ENCODE peak calls at places on chromosome 11, in seven cellular contexts. Z is right lobe of liver, D is HCT116, S is spleen, A is H1, F is A549, I is IMR-90. Q is an unnamed sample.
A peak's percentile ranks its signal among the peaks of the same experiment; 100 is the strongest.

GRCh38 chr11:95256204-95256819 is 25.3 kb upstream of the SESN3 start:
- DNase-seq in I (peak; percentile 3), D (no peak), Z (no peak), F (no peak), A (no peak), S (no peak), Q (no peak)

GRCh38 chr11:105227363-105227762 is 87.8 kb upstream of the CARD18 start:
- DNase-seq in S (no peak), Z (no peak), I (no peak), F (no peak), D (no peak), A (no peak), Q (no peak)

GRCh38 chr11:63837027-63837688 is 1.8 kb upstream of the MARK2 start:
- DNase-seq in A (no peak), D (peak; percentile 68), S (peak; percentile 81), I (peak; percentile 69), F (peak; percentile 92), Z (peak; percentile 83), Q (peak; percentile 83)

GRCh38 chr11:27473017-27473406 is 422 bp upstream of the LGR4 start:
- DNase-seq in A (no peak), Z (no peak), I (no peak), S (no peak), F (no peak), D (no peak), Q (no peak)

GRCh38 chr11:76978818-76979217 is 55.4 kb upstream of the B3GNT6 start:
- DNase-seq in A (no peak), I (no peak), F (no peak), S (no peak), D (no peak), Z (no peak), Q (no peak)

GRCh38 chr11:131910491-131911387 is 540.3 kb downstream of the NTM start:
- DNase-seq in F (no peak), S (peak; percentile 59), I (peak; percentile 43), D (no peak), Z (no peak), A (no peak), Q (no peak)

GRCh38 chr11:111331711-111332479 is 33.5 kb downstream of the POU2AF3 start:
- DNase-seq in I (peak; percentile 45), Z (no peak), A (no peak), D (no peak), S (no peak), F (no peak), Q (no peak)

GRCh38 chr11:105719073-105719846 is 109.4 kb downstream of the GRIA4 start:
- DNase-seq in I (peak; percentile 92), F (peak; percentile 10), D (peak; percentile 22), Z (no peak), A (no peak), S (no peak), Q (no peak)

GRCh38 chr11:72736452-72737069 is 15.6 kb downstream of the ARAP1 start:
- DNase-seq in F (peak; percentile 56), I (peak; percentile 77), A (no peak), S (peak; percentile 95), Z (no peak), D (peak; percentile 26), Q (peak; percentile 41)

GRCh38 chr11:117946842-117947526 is 17.8 kb upstream of the TMPRSS13 start:
- DNase-seq in D (peak; percentile 85), A (peak; percentile 81), S (peak; percentile 95), I (peak; percentile 91), F (peak; percentile 73), Z (peak; percentile 84), Q (peak; percentile 79)

GRCh38 chr11:48880021-48880441 is 103.7 kb downstream of the TRIM51G start:
- DNase-seq in S (peak; percentile 58), A (no peak), F (no peak), D (no peak), I (no peak), Z (peak; percentile 35), Q (no peak)

GRCh38 chr11:69587454-69588081 is 53.4 kb upstream of the CCND1 start:
- DNase-seq in A (no peak), I (peak; percentile 81), S (no peak), Z (peak; percentile 9), F (peak; percentile 41), D (peak; percentile 23), Q (no peak)

GRCh38 chr11:103800406-103801114 is 235.9 kb upstream of the DDI1 start:
- DNase-seq in F (no peak), I (no peak), S (no peak), D (no peak), A (no peak), Z (no peak), Q (no peak)

GRCh38 chr11:39011822-39012221 is 2413.8 kb upstream of the RAG2 start:
- DNase-seq in Z (no peak), F (no peak), D (no peak), I (no peak), S (no peak), A (no peak), Q (no peak)

DNA sequence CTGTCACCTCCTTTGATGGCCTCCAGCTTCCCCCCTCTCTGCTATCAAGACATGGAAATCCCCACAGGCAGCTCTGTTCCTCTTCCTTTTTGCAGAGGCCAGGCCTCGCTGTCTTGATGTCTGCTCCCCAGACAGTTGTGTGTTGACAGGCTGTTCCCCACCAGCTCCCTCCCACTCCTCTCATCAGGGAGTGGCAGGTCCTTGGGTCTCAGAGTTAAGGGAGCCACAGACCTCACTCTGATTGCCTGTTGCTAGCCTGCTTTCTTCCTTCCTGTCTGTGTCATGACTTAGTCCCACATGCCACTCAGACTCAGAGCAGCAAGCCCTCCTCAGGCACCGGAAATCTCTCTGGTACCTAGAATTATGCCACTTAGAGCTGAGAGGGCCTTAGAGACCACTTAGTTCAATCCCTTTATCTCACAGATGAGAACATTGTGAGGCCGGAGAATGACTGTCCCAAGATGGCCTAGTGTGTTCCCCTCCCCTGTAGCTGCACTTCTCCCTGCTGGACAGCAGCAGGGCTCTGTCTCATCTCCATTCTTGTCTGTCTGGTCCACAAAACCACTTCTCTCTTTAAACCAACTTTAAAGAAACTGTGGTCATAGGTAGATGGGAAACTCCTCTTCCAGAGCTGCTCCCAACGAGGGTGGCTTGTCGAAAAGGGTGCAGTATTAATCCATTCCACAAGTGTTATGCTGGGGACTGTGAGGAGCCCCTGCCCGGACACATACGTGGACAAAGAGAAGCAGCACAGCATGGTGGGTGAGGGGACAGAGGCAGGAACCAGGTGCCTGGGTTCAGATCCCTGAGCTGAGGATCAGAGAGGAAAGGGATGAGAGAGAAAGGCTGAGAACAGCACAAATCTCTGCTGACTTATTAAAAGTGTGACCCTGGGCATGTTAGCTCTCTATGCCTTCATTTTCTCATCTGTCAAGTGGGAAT is 4.2 kb downstream of the AMPD3 start:
- DNase-seq in Z (no peak), A (no peak), I (no peak), S (no peak), F (no peak), D (no peak), Q (no peak)
- H3K4me3 ChIP-seq in Z (no peak overlapping the region), A (no peak overlapping the region), I (no peak overlapping the region), S (no peak overlapping the region), F (no peak overlapping the region), D (no peak overlapping the region), Q (no peak overlapping the region)

DNA sequence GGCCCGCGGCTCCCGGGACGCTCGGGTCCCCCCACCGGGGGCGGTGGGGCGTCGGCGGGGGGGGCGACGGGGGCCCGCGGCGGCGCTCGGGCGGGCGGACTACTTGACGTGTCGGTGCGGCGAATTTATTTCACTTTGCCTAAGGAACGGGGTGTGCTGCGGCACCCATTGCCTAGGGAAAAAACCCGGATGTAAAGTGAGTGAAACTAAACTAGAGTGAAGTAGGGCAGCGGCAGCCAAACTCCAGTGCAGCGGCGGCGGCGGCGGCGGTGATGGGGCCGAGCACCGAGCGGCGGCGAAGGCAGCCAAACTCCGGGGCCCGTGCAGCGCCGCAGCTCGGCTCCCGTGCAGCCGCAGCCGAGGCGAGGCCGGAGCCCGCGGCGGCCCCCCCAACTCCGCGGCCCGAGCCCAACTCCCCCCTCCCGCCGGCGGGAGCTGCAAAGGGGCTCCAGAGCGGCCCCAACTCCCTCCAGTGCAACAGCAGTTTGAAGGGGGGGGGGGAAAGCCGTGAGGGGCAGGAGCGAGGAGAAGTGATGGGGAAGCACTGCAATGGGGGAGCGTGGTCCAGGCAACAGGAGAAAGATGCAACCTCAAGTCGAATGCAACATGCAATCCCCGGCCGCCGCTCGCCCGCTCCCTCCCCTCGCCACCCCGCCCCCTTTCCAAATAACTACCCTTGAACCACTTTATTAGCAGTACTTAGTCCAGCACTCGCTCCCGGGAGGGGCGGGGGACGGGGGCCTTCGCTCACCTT is 647 bp upstream of the PHF21A start:
- DNase-seq in D (peak; percentile 87), A (no peak), S (peak; percentile 93), Z (peak; percentile 85), I (peak; percentile 95), F (peak; percentile 65), Q (peak; percentile 64)
- TF ChIP-seq POLR2A in D (peak; percentile 34), A (no peak), S (peak; percentile 66), Z (peak; percentile 54), I (no peak), F (peak; percentile 47), Q (no peak)

GRCh38 chr11:59212222-59212621 is 505 bp downstream of the MPEG1 start:
- DNase-seq in F (no peak), D (no peak), A (no peak), I (no peak), Z (no peak), S (no peak), Q (no peak)

GRCh38 chr11:59206635-59207034 is 6.1 kb downstream of the MPEG1 start:
- DNase-seq in S (no peak), Z (peak; percentile 65), F (peak; percentile 48), I (peak; percentile 25), A (peak; percentile 27), D (peak; percentile 21), Q (no peak)

GRCh38 chr11:59207988-59208432 is 4.7 kb downstream of the MPEG1 start:
- DNase-seq in A (no peak), F (peak; percentile 17), Z (no peak), D (no peak), S (no peak), I (peak; percentile 91), Q (no peak)

GRCh38 chr11:59205664-59206063 is 7.1 kb downstream of the MPEG1 start:
- DNase-seq in F (no peak), I (no peak), A (no peak), Z (no peak), D (no peak), S (no peak), Q (no peak)

DNA sequence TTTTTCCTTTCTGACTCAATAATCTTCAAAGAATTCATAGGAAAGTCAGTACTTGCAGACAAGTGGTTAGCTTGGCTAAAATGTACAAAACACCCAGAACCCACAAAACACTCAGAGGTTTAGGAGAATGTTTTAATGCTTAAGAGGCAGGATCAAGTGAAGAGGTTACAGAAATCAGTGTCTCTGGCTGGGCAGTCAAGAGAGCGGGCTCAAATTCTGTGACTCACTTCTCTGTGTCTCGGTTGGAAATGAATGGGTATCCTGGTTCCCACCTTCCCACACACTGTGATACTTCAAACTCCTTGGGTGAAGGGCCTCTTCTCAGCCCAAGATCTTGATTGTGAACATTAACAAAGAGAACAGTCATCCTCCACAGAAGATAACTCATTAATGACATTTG is 3.8 kb downstream of the MPEG1 start:
- DNase-seq in D (no peak), F (no peak), I (peak; percentile 64), A (no peak), S (no peak), Z (no peak), Q (no peak)
- H3K4me3 ChIP-seq in D (no peak overlapping the region), F (no peak overlapping the region), I (no peak overlapping the region), A (no peak overlapping the region), S (peak overlapping the region; percentile 54), Z (peak overlapping the region; percentile 1), Q (no peak overlapping the region)

DNA sequence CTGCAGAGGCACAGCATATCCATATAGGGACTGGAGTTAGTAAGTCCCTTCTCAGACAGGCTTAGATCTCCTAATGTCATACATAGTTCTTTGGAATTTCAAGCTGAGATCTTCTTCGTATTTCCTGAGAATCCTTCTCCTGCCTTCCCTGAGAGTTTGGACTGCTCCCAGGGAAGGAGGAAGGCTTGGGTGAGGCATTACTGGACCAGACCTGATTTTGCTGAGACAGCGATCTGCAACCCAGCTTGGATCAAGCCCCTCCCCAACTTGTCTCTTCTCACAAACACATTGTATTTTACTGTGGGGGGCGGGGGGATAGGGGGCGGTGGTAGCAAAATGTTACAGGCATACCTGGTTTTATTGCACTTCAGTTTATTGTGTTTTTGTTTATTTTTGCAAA is 108.6 kb downstream of the TSPAN18 start:
- DNase-seq in D (no peak), F (no peak), Z (no peak), S (no peak), A (no peak), I (no peak), Q (no peak)
- TF ChIP-seq POLR2A in D (no peak), F (no peak), Z (no peak), S (no peak), A (no peak), I (no peak), Q (no peak)